ENCODE peak calls at places on chromosomes 16 and 17, in four cellular contexts. S is cardiac muscle cell, A is breast epithelium, X is spleen. G is an unnamed sample.

GRCh38 chr17:7296189-7296861 is 1.9 kb upstream of the YBX2 start:
- DNase-seq in S (peak; percentile 92), A (peak; percentile 75), X (peak; percentile 94), G (peak; percentile 70)

GRCh38 chr16:49593423-49594040 is 219.9 kb downstream of the C16orf78 start:
- DNase-seq in S (no peak), A (no peak), X (peak; percentile 41), G (peak; percentile 27)

GRCh38 chr17:55576237-55576998 is 65.2 kb upstream of the SMIM36 start:
- DNase-seq in S (no peak), A (no peak), X (no peak), G (peak; percentile 86)

GRCh38 chr17:6843241-6843890 is 11.8 kb upstream of the TEKT1 start:
- DNase-seq in S (peak; percentile 65), A (no peak), X (no peak), G (no peak)

GRCh38 chr17:27531469-27531948 is 75.3 kb downstream of the KSR1 start:
- DNase-seq in S (no peak), A (no peak), X (no peak), G (no peak)

GRCh38 chr16:1105888-1106620 is 10.0 kb upstream of the C1QTNF8 start:
- DNase-seq in S (peak; percentile 90), A (peak; percentile 71), X (peak; percentile 82), G (peak; percentile 71)

GRCh38 chr17:65553646-65554567 is 7.5 kb downstream of the AXIN2 start:
- DNase-seq in S (no peak), A (no peak), X (no peak), G (peak; percentile 57)

GRCh38 chr16:31253642-31254045 is 6.1 kb upstream of the ITGAM start:
- DNase-seq in S (peak; percentile 10), A (no peak), X (peak; percentile 81), G (no peak)

GRCh38 chr17:81256616-81257015 is 17.5 kb downstream of the NDUFAF8 start:
- DNase-seq in S (no peak), A (no peak), X (no peak), G (no peak)

GRCh38 chr17:47203984-47204721 is 5.0 kb upstream of the MYL4 start:
- DNase-seq in S (no peak), A (no peak), X (no peak), G (peak; percentile 29)

GRCh38 chr16:1256874-1257322 is 1.0 kb downstream of the TPSD1 start:
- DNase-seq in S (no peak), A (no peak), X (no peak), G (no peak)

GRCh38 chr17:31495049-31495885 is 103.8 kb downstream of the RAB11FIP4 start:
- DNase-seq in S (no peak), A (no peak), X (peak; percentile 86), G (no peak)

GRCh38 chr16:70160388-70160787 is 13.2 kb upstream of the CLEC18C start:
- DNase-seq in S (no peak), A (no peak), X (peak; percentile 41), G (no peak)

GRCh38 chr17:17922198-17922901 is 49.9 kb downstream of the TOM1L2 start:
- DNase-seq in S (peak; percentile 59), A (no peak), X (no peak), G (no peak)

GRCh38 chr17:36578671-36579070 is 13.0 kb upstream of the DHRS11 start:
- DNase-seq in S (no peak), A (no peak), X (no peak), G (no peak)

GRCh38 chr17:83196973-83197880 is 117.8 kb downstream of the METRNL start:
- DNase-seq in S (no peak), A (peak; percentile 47), X (peak; percentile 56), G (no peak)

GRCh38 chr17:81977211-81978091 is at the start of gene ASPSCR1:
- DNase-seq in S (peak; percentile 96), A (peak; percentile 87), X (peak; percentile 98), G (peak; percentile 95)

GRCh38 chr17:47252766-47253512 is 688 bp upstream of the ITGB3 start:
- DNase-seq in S (no peak), A (no peak), X (no peak), G (no peak)

GRCh38 chr16:14511798-14512131 is 118.3 kb downstream of the PARN start:
- DNase-seq in S (no peak), A (no peak), X (no peak), G (no peak)

GRCh38 chr16:508884-509736 is 18.4 kb upstream of the CAPN15 start:
- DNase-seq in S (no peak), A (no peak), X (no peak), G (no peak)

GRCh38 chr17:47864791-47865216 is 13.8 kb upstream of the SP6 start:
- DNase-seq in S (no peak), A (no peak), X (no peak), G (no peak)

GRCh38 chr17:82244413-82245140 is 15.7 kb downstream of the SLC16A3 start:
- DNase-seq in S (no peak), A (no peak), X (peak; percentile 77), G (no peak)

GRCh38 chr17:81094744-81095607 is 60.0 kb downstream of the BAIAP2 start:
- DNase-seq in S (peak; percentile 69), A (peak; percentile 82), X (no peak), G (peak; percentile 100)

GRCh38 chr16:28297308-28297707 is 5.0 kb downstream of the SBK1 start:
- DNase-seq in S (no peak), A (no peak), X (no peak), G (no peak)

GRCh38 chr17:59846391-59847165 is 46.2 kb downstream of the TUBD1 start:
- DNase-seq in S (no peak), A (no peak), X (no peak), G (no peak)

GRCh38 chr17:32341141-32341856 is 674 bp downstream of the C17orf75 start:
- DNase-seq in S (peak; percentile 11), A (no peak), X (no peak), G (peak; percentile 24)

GRCh38 chr16:49312389-49312990 is 30.9 kb upstream of the CBLN1 start:
- DNase-seq in S (no peak), A (no peak), X (no peak), G (no peak)

GRCh38 chr16:69319826-69320730 is 8.9 kb downstream of the VPS4A start:
- DNase-seq in S (no peak), A (no peak), X (peak; percentile 68), G (no peak)

GRCh38 chr16:88798772-88799455 is 4.7 kb upstream of the CDT1 start:
- DNase-seq in S (no peak), A (no peak), X (no peak), G (no peak)

GRCh38 chr16:15403392-15403995 is 7.9 kb downstream of the MPV17L start:
- DNase-seq in S (no peak), A (no peak), X (no peak), G (no peak)

GRCh38 chr16:49857423-49858181 is 1.7 kb upstream of the ZNF423 start:
- DNase-seq in S (peak; percentile 80), A (no peak), X (peak; percentile 84), G (peak; percentile 71)

GRCh38 chr17:46081018-46081320 is 81.9 kb downstream of the STH start:
- DNase-seq in S (no peak), A (no peak), X (no peak), G (no peak)
- H3K4me1 ChIP-seq in S (peaks cover 45% of the 10 kb centered on the region), A (no peaks in the 10 kb centered on the region), X (no peaks in the 10 kb centered on the region), G (peaks cover 9% of the 10 kb centered on the region)

GRCh38 chr17:784143-784542 is 2.0 kb downstream of the MRM3 start:
- DNase-seq in S (no peak), A (no peak), X (no peak), G (no peak)
- H3K4me3 ChIP-seq in S (no peak overlapping the region), A (no peak overlapping the region), X (no peak overlapping the region), G (no peak overlapping the region)

GRCh38 chr17:76672270-76672851 is 28.8 kb upstream of the ST6GALNAC1 start:
- DNase-seq in S (no peak), A (no peak), X (no peak), G (no peak)

GRCh38 chr17:76670708-76671122 is 27.2 kb upstream of the ST6GALNAC1 start:
- DNase-seq in S (no peak), A (no peak), X (no peak), G (no peak)

GRCh38 chr17:76670020-76670707 is 26.6 kb upstream of the ST6GALNAC1 start:
- DNase-seq in S (no peak), A (no peak), X (no peak), G (no peak)

GRCh38 chr17:76671912-76672262 is 28.3 kb upstream of the ST6GALNAC1 start:
- DNase-seq in S (no peak), A (no peak), X (no peak), G (no peak)

DNA sequence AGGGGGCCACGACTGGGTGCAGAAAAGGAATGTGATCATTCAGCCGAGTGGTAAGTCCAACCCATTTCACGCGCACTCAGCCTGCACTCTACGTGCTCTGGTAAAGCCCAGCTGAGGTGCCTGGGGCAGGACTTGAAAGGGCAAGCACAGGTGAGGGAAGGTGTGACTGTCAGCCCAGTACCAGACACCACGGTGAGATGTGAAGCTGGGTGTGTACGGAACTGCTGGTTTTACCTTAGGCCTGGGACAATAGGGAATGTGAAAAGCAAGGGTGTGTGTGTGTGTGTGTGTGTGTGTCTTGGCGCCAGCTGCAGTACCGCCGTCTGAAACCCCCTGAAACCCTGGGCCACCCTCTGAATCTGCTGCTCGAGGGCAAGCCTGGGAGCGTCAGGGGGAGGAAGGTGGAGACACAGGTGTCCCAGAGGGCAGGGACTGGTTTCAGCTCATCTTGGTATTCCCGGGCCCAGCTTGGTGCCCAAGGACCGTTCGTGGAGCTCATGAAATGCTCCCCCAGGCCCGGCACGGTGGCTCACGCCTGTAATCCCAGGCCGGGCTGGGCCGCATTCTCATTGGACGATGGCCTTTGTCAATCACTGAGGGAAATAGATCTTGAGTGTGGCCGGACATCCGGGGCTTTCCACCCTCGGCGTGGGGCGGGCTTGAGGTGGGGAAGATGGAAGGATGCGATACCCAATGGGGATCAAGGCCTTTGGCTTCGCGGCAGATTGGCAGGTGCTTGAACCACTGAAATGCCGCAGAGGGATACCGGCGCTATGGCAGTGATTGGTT is 27.8 kb upstream of the ST6GALNAC1 start:
- DNase-seq in S (peak; percentile 100), A (peak; percentile 99), X (peak; percentile 99), G (peak; percentile 100)
- H3K27ac ChIP-seq in S (peak overlapping the region; percentile 71), A (peak overlapping the region; percentile 83), X (peak overlapping the region; percentile 90), G (peak overlapping the region; percentile 65)

GRCh38 chr17:79801156-79802038 is 4.5 kb upstream of the CBX8 start:
- DNase-seq in S (no peak), A (no peak), X (no peak), G (no peak)

GRCh38 chr17:79799538-79800324 is 2.9 kb upstream of the CBX8 start:
- DNase-seq in S (no peak), A (no peak), X (no peak), G (no peak)

GRCh38 chr17:79799174-79799537 is 2.3 kb upstream of the CBX8 start:
- DNase-seq in S (no peak), A (no peak), X (no peak), G (no peak)

GRCh38 chr17:79802039-79802735 is 5.3 kb upstream of the CBX8 start:
- DNase-seq in S (no peak), A (no peak), X (no peak), G (no peak)

DNA sequence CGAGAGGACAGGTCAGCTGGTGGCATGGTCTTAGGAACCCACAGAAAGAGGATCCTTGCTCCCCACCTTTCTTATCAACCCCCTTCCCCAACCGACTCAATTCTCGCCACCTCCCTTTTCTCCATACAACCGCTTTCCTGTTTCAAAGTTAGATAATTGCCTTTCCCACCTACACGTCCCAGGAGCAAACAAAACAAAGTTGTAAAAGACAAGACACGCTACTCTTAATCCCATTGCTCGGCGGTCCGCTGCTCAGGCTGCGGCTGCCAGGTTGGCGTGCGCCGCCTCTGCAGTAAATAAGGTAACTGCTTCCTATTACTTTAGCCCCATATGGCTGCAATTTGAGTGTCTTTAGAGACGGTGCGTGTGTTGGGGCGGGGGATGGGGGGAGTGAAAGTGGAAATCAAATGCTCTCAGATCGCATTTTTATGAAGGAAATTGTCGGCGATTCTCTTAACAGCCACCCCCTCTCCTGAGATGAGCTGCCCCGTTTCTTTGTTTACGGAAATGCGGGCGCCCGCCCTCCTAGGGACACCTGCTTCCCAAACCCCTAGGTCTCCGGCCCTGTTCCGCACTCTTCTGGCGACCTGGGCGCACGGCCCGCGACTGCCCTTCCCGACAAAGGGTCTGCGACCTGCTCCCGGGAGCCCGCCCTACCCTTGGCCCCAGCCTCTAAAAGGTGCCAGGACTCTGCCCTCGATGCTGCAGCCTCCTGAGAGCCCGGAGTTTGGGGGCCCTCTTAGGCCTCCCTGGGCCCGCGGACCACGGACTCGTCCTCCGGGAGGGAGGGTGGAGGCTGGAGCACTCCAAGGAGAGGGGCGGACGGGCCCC is 3.7 kb upstream of the CBX8 start:
- DNase-seq in S (no peak), A (no peak), X (no peak), G (no peak)
- H3K4me1 ChIP-seq in S (peaks cover 3% of the 10 kb centered on the region), A (peaks cover 41% of the 10 kb centered on the region), X (peaks cover 38% of the 10 kb centered on the region), G (peaks cover 62% of the 10 kb centered on the region)